ENCODE peak calls at places on chromosomes 11 and 22, in seven cellular contexts. One of them, this sample, is unnamed.

GRCh38 chr11:34266090-34266912 is 91.5 kb downstream of the ABTB2 start:
- DNase-seq in psoas muscle: peak; percentile 38
- DNase-seq in CD8-positive, alpha-beta memory T cell: no peak
- DNase-seq in mesendoderm: no peak
- DNase-seq in Caco-2: no peak
- DNase-seq in HepG2: no peak
- DNase-seq in CD4-positive, CD25-positive, alpha-beta regulatory T cell: no peak
- DNase-seq in this sample: no peak

GRCh38 chr11:69683764-69684333 is 8.7 kb upstream of the LTO1 start:
- DNase-seq in psoas muscle: no peak
- DNase-seq in CD8-positive, alpha-beta memory T cell: no peak
- DNase-seq in mesendoderm: peak; percentile 63
- DNase-seq in Caco-2: peak; percentile 79
- DNase-seq in HepG2: peak; percentile 80
- DNase-seq in CD4-positive, CD25-positive, alpha-beta regulatory T cell: no peak
- DNase-seq in this sample: no peak

GRCh38 chr11:79786961-79787360 is 346.1 kb upstream of the TENM4 start:
- DNase-seq in psoas muscle: no peak
- DNase-seq in CD8-positive, alpha-beta memory T cell: no peak
- DNase-seq in mesendoderm: no peak
- DNase-seq in Caco-2: no peak
- DNase-seq in HepG2: no peak
- DNase-seq in CD4-positive, CD25-positive, alpha-beta regulatory T cell: no peak
- DNase-seq in this sample: no peak

GRCh38 chr11:110289472-110289871 is 6.9 kb downstream of the RDX start:
- DNase-seq in psoas muscle: no peak
- DNase-seq in CD8-positive, alpha-beta memory T cell: no peak
- DNase-seq in mesendoderm: no peak
- DNase-seq in Caco-2: no peak
- DNase-seq in HepG2: no peak
- DNase-seq in CD4-positive, CD25-positive, alpha-beta regulatory T cell: no peak
- DNase-seq in this sample: no peak

GRCh38 chr11:85712953-85713352 is 27.0 kb upstream of the CCDC89 start:
- DNase-seq in psoas muscle: no peak
- DNase-seq in CD8-positive, alpha-beta memory T cell: no peak
- DNase-seq in mesendoderm: no peak
- DNase-seq in Caco-2: no peak
- DNase-seq in HepG2: no peak
- DNase-seq in CD4-positive, CD25-positive, alpha-beta regulatory T cell: no peak
- DNase-seq in this sample: no peak

GRCh38 chr22:43152355-43153071 is 1.2 kb downstream of the TSPO start:
- DNase-seq in psoas muscle: peak; percentile 75
- DNase-seq in CD8-positive, alpha-beta memory T cell: peak; percentile 51
- DNase-seq in mesendoderm: peak; percentile 11
- DNase-seq in Caco-2: no peak
- DNase-seq in HepG2: no peak
- DNase-seq in CD4-positive, CD25-positive, alpha-beta regulatory T cell: peak; percentile 85
- DNase-seq in this sample: peak; percentile 49

GRCh38 chr11:86537541-86538222 is 134.7 kb downstream of the ME3 start:
- DNase-seq in psoas muscle: no peak
- DNase-seq in CD8-positive, alpha-beta memory T cell: no peak
- DNase-seq in mesendoderm: peak; percentile 51
- DNase-seq in Caco-2: no peak
- DNase-seq in HepG2: no peak
- DNase-seq in CD4-positive, CD25-positive, alpha-beta regulatory T cell: no peak
- DNase-seq in this sample: no peak

GRCh38 chr11:87148749-87149148 is 111.0 kb downstream of the TMEM135 start:
- DNase-seq in psoas muscle: no peak
- DNase-seq in CD8-positive, alpha-beta memory T cell: no peak
- DNase-seq in mesendoderm: no peak
- DNase-seq in Caco-2: no peak
- DNase-seq in HepG2: no peak
- DNase-seq in CD4-positive, CD25-positive, alpha-beta regulatory T cell: no peak
- DNase-seq in this sample: no peak

GRCh38 chr11:5767056-5767455 is 13.0 kb downstream of the OR52N4 start:
- DNase-seq in psoas muscle: no peak
- DNase-seq in CD8-positive, alpha-beta memory T cell: no peak
- DNase-seq in mesendoderm: no peak
- DNase-seq in Caco-2: no peak
- DNase-seq in HepG2: no peak
- DNase-seq in CD4-positive, CD25-positive, alpha-beta regulatory T cell: no peak
- DNase-seq in this sample: no peak

GRCh38 chr11:125777309-125777708 is 1.3 kb downstream of the PATE2 start:
- DNase-seq in psoas muscle: no peak
- DNase-seq in CD8-positive, alpha-beta memory T cell: no peak
- DNase-seq in mesendoderm: no peak
- DNase-seq in Caco-2: no peak
- DNase-seq in HepG2: no peak
- DNase-seq in CD4-positive, CD25-positive, alpha-beta regulatory T cell: no peak
- DNase-seq in this sample: no peak

GRCh38 chr22:44723801-44724200 is 21.8 kb downstream of the PRR5 start:
- DNase-seq in psoas muscle: no peak
- DNase-seq in CD8-positive, alpha-beta memory T cell: no peak
- DNase-seq in mesendoderm: peak; percentile 62
- DNase-seq in Caco-2: peak; percentile 58
- DNase-seq in HepG2: peak; percentile 34
- DNase-seq in CD4-positive, CD25-positive, alpha-beta regulatory T cell: peak; percentile 25
- DNase-seq in this sample: no peak

GRCh38 chr11:39078465-39078864 is 2381.0 kb downstream of the LRRC4C start:
- DNase-seq in psoas muscle: no peak
- DNase-seq in CD8-positive, alpha-beta memory T cell: no peak
- DNase-seq in mesendoderm: no peak
- DNase-seq in Caco-2: no peak
- DNase-seq in HepG2: no peak
- DNase-seq in CD4-positive, CD25-positive, alpha-beta regulatory T cell: no peak
- DNase-seq in this sample: no peak

GRCh38 chr11:69936750-69937149 is 117.5 kb upstream of the FGF3 start:
- DNase-seq in psoas muscle: no peak
- DNase-seq in CD8-positive, alpha-beta memory T cell: no peak
- DNase-seq in mesendoderm: no peak
- DNase-seq in Caco-2: no peak
- DNase-seq in HepG2: no peak
- DNase-seq in CD4-positive, CD25-positive, alpha-beta regulatory T cell: no peak
- DNase-seq in this sample: no peak

GRCh38 chr11:29135504-29135903 is 881.3 kb downstream of the KCNA4 start:
- DNase-seq in psoas muscle: no peak
- DNase-seq in CD8-positive, alpha-beta memory T cell: no peak
- DNase-seq in mesendoderm: no peak
- DNase-seq in Caco-2: no peak
- DNase-seq in HepG2: no peak
- DNase-seq in CD4-positive, CD25-positive, alpha-beta regulatory T cell: no peak
- DNase-seq in this sample: no peak

GRCh38 chr11:119585038-119585666 is 143.8 kb downstream of the NECTIN1 start:
- DNase-seq in psoas muscle: peak; percentile 22
- DNase-seq in CD8-positive, alpha-beta memory T cell: no peak
- DNase-seq in mesendoderm: peak; percentile 66
- DNase-seq in Caco-2: peak; percentile 52
- DNase-seq in HepG2: no peak
- DNase-seq in CD4-positive, CD25-positive, alpha-beta regulatory T cell: no peak
- DNase-seq in this sample: peak; percentile 59

GRCh38 chr22:35549338-35549737 is 8.7 kb downstream of the RASD2 start:
- DNase-seq in psoas muscle: peak; percentile 36
- DNase-seq in CD8-positive, alpha-beta memory T cell: no peak
- DNase-seq in mesendoderm: no peak
- DNase-seq in Caco-2: no peak
- DNase-seq in HepG2: no peak
- DNase-seq in CD4-positive, CD25-positive, alpha-beta regulatory T cell: no peak
- DNase-seq in this sample: no peak

GRCh38 chr22:23984430-23984829 is 4.5 kb downstream of the GSTT2 start:
- DNase-seq in psoas muscle: no peak
- DNase-seq in CD8-positive, alpha-beta memory T cell: peak; percentile 51
- DNase-seq in mesendoderm: peak; percentile 63
- DNase-seq in Caco-2: peak; percentile 67
- DNase-seq in HepG2: no peak
- DNase-seq in CD4-positive, CD25-positive, alpha-beta regulatory T cell: peak; percentile 57
- DNase-seq in this sample: peak; percentile 43

GRCh38 chr11:62999649-63000048 is 14.9 kb upstream of the SLC22A6 start:
- DNase-seq in psoas muscle: no peak
- DNase-seq in CD8-positive, alpha-beta memory T cell: no peak
- DNase-seq in mesendoderm: no peak
- DNase-seq in Caco-2: no peak
- DNase-seq in HepG2: no peak
- DNase-seq in CD4-positive, CD25-positive, alpha-beta regulatory T cell: no peak
- DNase-seq in this sample: no peak
- H3K4me3 ChIP-seq in psoas muscle: no peak overlapping the region
- H3K4me3 ChIP-seq in CD8-positive, alpha-beta memory T cell: no peak overlapping the region
- H3K4me3 ChIP-seq in mesendoderm: no peak overlapping the region
- H3K4me3 ChIP-seq in Caco-2: no peak overlapping the region
- H3K4me3 ChIP-seq in HepG2: no peak overlapping the region
- H3K4me3 ChIP-seq in CD4-positive, CD25-positive, alpha-beta regulatory T cell: no peak overlapping the region
- H3K4me3 ChIP-seq in this sample: no peak overlapping the region

DNA sequence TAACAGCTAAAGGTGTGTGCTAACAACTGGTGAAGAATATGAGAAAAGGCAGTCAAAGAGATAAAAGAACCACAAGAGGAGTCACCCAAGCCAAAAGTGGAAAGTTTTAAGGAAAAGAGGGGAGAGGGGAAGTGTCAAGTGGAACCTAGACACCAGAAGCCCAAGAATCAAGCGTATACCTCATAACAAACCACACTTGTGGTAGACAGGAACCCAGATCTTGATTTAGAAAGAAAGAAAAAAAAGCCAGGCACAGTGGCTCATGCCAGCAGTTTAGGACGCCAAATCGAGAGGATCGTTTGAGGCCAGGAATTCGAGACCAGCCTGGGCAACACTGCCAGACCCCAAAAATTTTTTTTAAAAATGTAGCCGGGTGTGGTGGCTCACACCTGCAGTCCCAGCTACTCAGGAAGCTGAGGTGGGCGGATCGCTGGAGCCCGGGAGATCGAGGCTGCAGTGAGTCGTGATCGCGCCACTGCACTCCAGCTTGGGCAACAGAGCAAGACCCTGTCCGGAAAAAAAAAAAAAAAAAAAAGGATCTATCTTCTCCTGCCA is 877 bp downstream of the SLC25A17 start:
- DNase-seq in psoas muscle: no peak
- DNase-seq in CD8-positive, alpha-beta memory T cell: peak; percentile 26
- DNase-seq in mesendoderm: peak; percentile 4
- DNase-seq in Caco-2: no peak
- DNase-seq in HepG2: no peak
- DNase-seq in CD4-positive, CD25-positive, alpha-beta regulatory T cell: peak; percentile 45
- DNase-seq in this sample: no peak
- H3K4me1 ChIP-seq in psoas muscle: peaks cover 33% of the 10 kb centered on the region
- H3K4me1 ChIP-seq in CD8-positive, alpha-beta memory T cell: peaks cover 23% of the 10 kb centered on the region
- H3K4me1 ChIP-seq in mesendoderm: peaks cover 2% of the 10 kb centered on the region
- H3K4me1 ChIP-seq in Caco-2: peaks cover 15% of the 10 kb centered on the region
- H3K4me1 ChIP-seq in HepG2: peaks cover 40% of the 10 kb centered on the region
- H3K4me1 ChIP-seq in CD4-positive, CD25-positive, alpha-beta regulatory T cell: peaks cover 31% of the 10 kb centered on the region
- H3K4me1 ChIP-seq in this sample: peaks cover 17% of the 10 kb centered on the region

GRCh38 chr11:108666373-108666772 is 1.5 kb downstream of the DDX10 start:
- DNase-seq in psoas muscle: no peak
- DNase-seq in CD8-positive, alpha-beta memory T cell: no peak
- DNase-seq in mesendoderm: peak; percentile 83
- DNase-seq in Caco-2: peak; percentile 39
- DNase-seq in HepG2: peak; percentile 30
- DNase-seq in CD4-positive, CD25-positive, alpha-beta regulatory T cell: no peak
- DNase-seq in this sample: no peak

GRCh38 chr11:108672113-108672512 is 7.2 kb downstream of the DDX10 start:
- DNase-seq in psoas muscle: no peak
- DNase-seq in CD8-positive, alpha-beta memory T cell: no peak
- DNase-seq in mesendoderm: peak; percentile 22
- DNase-seq in Caco-2: no peak
- DNase-seq in HepG2: no peak
- DNase-seq in CD4-positive, CD25-positive, alpha-beta regulatory T cell: no peak
- DNase-seq in this sample: peak; percentile 91

GRCh38 chr11:108669711-108670110 is 4.8 kb downstream of the DDX10 start:
- DNase-seq in psoas muscle: no peak
- DNase-seq in CD8-positive, alpha-beta memory T cell: no peak
- DNase-seq in mesendoderm: peak; percentile 20
- DNase-seq in Caco-2: peak; percentile 47
- DNase-seq in HepG2: no peak
- DNase-seq in CD4-positive, CD25-positive, alpha-beta regulatory T cell: no peak
- DNase-seq in this sample: no peak

GRCh38 chr11:108669261-108669660 is 4.4 kb downstream of the DDX10 start:
- DNase-seq in psoas muscle: no peak
- DNase-seq in CD8-positive, alpha-beta memory T cell: no peak
- DNase-seq in mesendoderm: peak; percentile 51
- DNase-seq in Caco-2: no peak
- DNase-seq in HepG2: no peak
- DNase-seq in CD4-positive, CD25-positive, alpha-beta regulatory T cell: no peak
- DNase-seq in this sample: no peak

DNA sequence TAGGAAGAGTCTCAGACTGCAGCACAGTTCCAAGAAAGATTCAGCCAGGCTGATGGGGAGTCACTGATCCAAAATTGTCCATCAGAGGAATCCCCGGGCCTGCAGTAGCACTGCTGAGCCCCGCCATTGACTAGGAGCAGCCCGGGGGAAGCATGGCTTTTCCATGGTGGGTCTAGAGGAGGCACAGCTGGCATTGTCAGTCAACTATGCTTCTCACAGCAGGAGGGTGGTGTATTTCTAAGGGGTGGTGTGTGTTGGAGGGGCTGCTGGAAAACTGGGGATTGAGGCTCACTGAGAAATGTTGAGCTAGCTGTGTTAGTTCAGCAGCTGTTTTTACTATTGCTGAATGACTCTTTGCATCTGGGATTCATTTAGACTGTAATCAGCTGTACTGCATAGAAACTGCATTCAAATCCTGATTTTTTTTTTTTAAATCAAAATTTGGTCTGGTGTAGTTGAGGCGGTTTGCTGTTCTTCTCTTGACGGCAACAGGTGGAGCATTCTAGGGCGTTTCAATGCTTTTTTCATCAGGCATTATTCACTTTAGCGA is 5.6 kb downstream of the DDX10 start:
- DNase-seq in psoas muscle: no peak
- DNase-seq in CD8-positive, alpha-beta memory T cell: no peak
- DNase-seq in mesendoderm: no peak
- DNase-seq in Caco-2: no peak
- DNase-seq in HepG2: no peak
- DNase-seq in CD4-positive, CD25-positive, alpha-beta regulatory T cell: no peak
- DNase-seq in this sample: no peak
- H3K4me3 ChIP-seq in psoas muscle: no peak overlapping the region
- H3K4me3 ChIP-seq in CD8-positive, alpha-beta memory T cell: no peak overlapping the region
- H3K4me3 ChIP-seq in mesendoderm: no peak overlapping the region
- H3K4me3 ChIP-seq in Caco-2: no peak overlapping the region
- H3K4me3 ChIP-seq in HepG2: no peak overlapping the region
- H3K4me3 ChIP-seq in CD4-positive, CD25-positive, alpha-beta regulatory T cell: no peak overlapping the region
- H3K4me3 ChIP-seq in this sample: no peak overlapping the region

DNA sequence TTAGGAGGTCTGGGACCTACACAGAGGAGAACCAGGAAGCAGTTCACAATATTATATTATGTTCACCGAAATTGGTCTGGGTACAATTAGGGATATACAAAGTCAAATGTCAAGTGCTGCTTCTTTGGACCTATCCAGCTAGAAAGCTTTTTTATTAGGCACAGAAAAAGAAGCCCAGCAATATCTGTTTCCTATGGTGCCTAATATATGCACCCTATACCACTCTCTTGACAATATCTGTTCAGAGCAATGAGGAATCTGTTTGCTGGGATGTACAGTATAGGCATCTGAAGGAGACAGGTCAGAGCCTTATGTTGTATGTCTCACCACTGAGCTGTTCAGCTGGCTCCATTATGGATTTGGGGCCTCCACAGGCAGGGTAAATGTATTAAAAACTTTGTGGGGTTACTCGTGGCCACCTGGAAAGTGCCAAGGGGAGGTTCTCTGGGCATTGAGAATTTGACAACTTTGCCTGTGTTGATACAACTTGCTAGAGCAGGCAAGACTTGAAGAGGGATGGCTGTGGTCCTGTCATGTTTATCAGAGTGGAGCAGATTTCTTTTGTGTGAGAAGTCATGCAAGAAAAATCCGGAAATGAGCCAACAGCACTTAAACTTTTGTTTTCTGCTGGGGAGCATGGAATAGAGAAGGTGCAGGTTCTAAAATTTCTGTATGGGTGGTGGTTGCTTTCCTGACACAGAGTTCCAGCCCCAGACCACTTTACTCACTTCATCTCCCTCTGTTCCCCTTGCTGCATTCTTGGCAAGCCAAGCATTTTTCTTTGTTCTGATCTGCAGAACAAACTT is 10.1 kb downstream of the STIM1 start:
- DNase-seq in psoas muscle: no peak
- DNase-seq in CD8-positive, alpha-beta memory T cell: no peak
- DNase-seq in mesendoderm: no peak
- DNase-seq in Caco-2: no peak
- DNase-seq in HepG2: no peak
- DNase-seq in CD4-positive, CD25-positive, alpha-beta regulatory T cell: peak; percentile 56
- DNase-seq in this sample: no peak
- H3K4me1 ChIP-seq in psoas muscle: peaks cover 83% of the 10 kb centered on the region
- H3K4me1 ChIP-seq in CD8-positive, alpha-beta memory T cell: peaks cover 91% of the 10 kb centered on the region
- H3K4me1 ChIP-seq in mesendoderm: peaks cover 7% of the 10 kb centered on the region
- H3K4me1 ChIP-seq in Caco-2: peaks cover 42% of the 10 kb centered on the region
- H3K4me1 ChIP-seq in HepG2: peaks cover 65% of the 10 kb centered on the region
- H3K4me1 ChIP-seq in CD4-positive, CD25-positive, alpha-beta regulatory T cell: peaks cover 73% of the 10 kb centered on the region
- H3K4me1 ChIP-seq in this sample: no peaks in the 10 kb centered on the region